ENCODE peak calls at places on chromosome 1, in six cellular contexts. A is breast epithelium; W is CD8-positive, alpha-beta memory T cell; Z is left lung; G is BJ; R is cardiac fibroblast. I is an unnamed sample.

GRCh38 chr1:50705041-50705440 is 255.0 kb downstream of the FAF1 start:
- DNase-seq in A (no peak), W (no peak), Z (no peak), G (no peak), R (no peak), I (peak; percentile 21)

GRCh38 chr1:10975567-10976326 is 36.7 kb upstream of the TARDBP start:
- DNase-seq in A (peak; percentile 74), W (no peak), Z (no peak), G (peak; percentile 95), R (peak; percentile 74), I (peak; percentile 59)

GRCh38 chr1:235835226-235835625 is 31.5 kb downstream of the LYST start:
- DNase-seq in A (no peak), W (no peak), Z (no peak), G (no peak), R (peak; percentile 76), I (peak; percentile 31)

GRCh38 chr1:8631163-8631562 is 186.3 kb downstream of the RERE start:
- DNase-seq in A (no peak), W (no peak), Z (no peak), G (no peak), R (no peak), I (peak; percentile 28)

GRCh38 chr1:116748272-116748671 is 6.0 kb upstream of the CD2 start:
- DNase-seq in A (no peak), W (no peak), Z (no peak), G (no peak), R (no peak), I (no peak)

GRCh38 chr1:60903591-60903990 is 178.8 kb upstream of the NFIA start:
- DNase-seq in A (no peak), W (no peak), Z (no peak), G (no peak), R (peak; percentile 57), I (no peak)

GRCh38 chr1:94013331-94013925 is 104.2 kb upstream of the GCLM start:
- DNase-seq in A (no peak), W (no peak), Z (no peak), G (no peak), R (no peak), I (no peak)

GRCh38 chr1:60132985-60133673 is 59.6 kb upstream of the C1orf87 start:
- DNase-seq in A (no peak), W (no peak), Z (no peak), G (peak; percentile 89), R (peak; percentile 59), I (peak; percentile 22)

GRCh38 chr1:212433577-212434462 is 1.1 kb downstream of the NENF start:
- DNase-seq in A (no peak), W (no peak), Z (no peak), G (no peak), R (no peak), I (no peak)

GRCh38 chr1:47732489-47732888 is 264.7 kb downstream of the TRABD2B start:
- DNase-seq in A (no peak), W (no peak), Z (no peak), G (no peak), R (no peak), I (no peak)

GRCh38 chr1:1206376-1207253 is at the start of gene TNFRSF18:
- DNase-seq in A (no peak), W (no peak), Z (peak; percentile 86), G (no peak), R (no peak), I (peak; percentile 11)

GRCh38 chr1:226604846-226605572 is 56.4 kb downstream of the STUM start:
- DNase-seq in A (no peak), W (no peak), Z (peak; percentile 23), G (no peak), R (no peak), I (no peak)

GRCh38 chr1:205226868-205227583 is 720 bp upstream of the TMCC2 start:
- DNase-seq in A (no peak), W (no peak), Z (no peak), G (no peak), R (peak; percentile 37), I (peak; percentile 61)

GRCh38 chr1:198254521-198254920 is 97.7 kb downstream of the NEK7 start:
- DNase-seq in A (no peak), W (no peak), Z (no peak), G (no peak), R (peak; percentile 58), I (peak; percentile 65)

GRCh38 chr1:172167801-172168596 is 252.5 kb upstream of the C1orf105 start:
- DNase-seq in A (no peak), W (no peak), Z (no peak), G (no peak), R (peak; percentile 94), I (peak; percentile 81)

GRCh38 chr1:86258106-86258505 is 101.5 kb upstream of the COL24A1 start:
- DNase-seq in A (no peak), W (no peak), Z (no peak), G (no peak), R (peak; percentile 28), I (peak; percentile 1)

GRCh38 chr1:203492486-203493130 is 1.3 kb upstream of the OPTC start:
- DNase-seq in A (no peak), W (no peak), Z (no peak), G (no peak), R (no peak), I (no peak)

GRCh38 chr1:15304708-15305326 is 57.8 kb downstream of the FHAD1 start:
- DNase-seq in A (no peak), W (peak; percentile 34), Z (peak; percentile 89), G (no peak), R (peak; percentile 42), I (peak; percentile 57)

GRCh38 chr1:93822710-93823425 is 56.1 kb downstream of the DNTTIP2 start:
- DNase-seq in A (no peak), W (no peak), Z (no peak), G (no peak), R (no peak), I (no peak)

GRCh38 chr1:39154553-39155361 is 49.7 kb upstream of the MACF1 start:
- DNase-seq in A (no peak), W (no peak), Z (no peak), G (peak; percentile 85), R (peak; percentile 90), I (peak; percentile 84)

GRCh38 chr1:17570228-17570627 is 30.7 kb downstream of the ARHGEF10L start:
- DNase-seq in A (no peak), W (no peak), Z (no peak), G (no peak), R (no peak), I (no peak)

GRCh38 chr1:205346956-205347574 is 9.7 kb downstream of the KLHDC8A start:
- DNase-seq in A (no peak), W (no peak), Z (no peak), G (no peak), R (no peak), I (no peak)

GRCh38 chr1:9145021-9145668 is 16.2 kb upstream of the GPR157 start:
- DNase-seq in A (no peak), W (no peak), Z (peak; percentile 66), G (no peak), R (peak; percentile 23), I (peak; percentile 85)

DNA sequence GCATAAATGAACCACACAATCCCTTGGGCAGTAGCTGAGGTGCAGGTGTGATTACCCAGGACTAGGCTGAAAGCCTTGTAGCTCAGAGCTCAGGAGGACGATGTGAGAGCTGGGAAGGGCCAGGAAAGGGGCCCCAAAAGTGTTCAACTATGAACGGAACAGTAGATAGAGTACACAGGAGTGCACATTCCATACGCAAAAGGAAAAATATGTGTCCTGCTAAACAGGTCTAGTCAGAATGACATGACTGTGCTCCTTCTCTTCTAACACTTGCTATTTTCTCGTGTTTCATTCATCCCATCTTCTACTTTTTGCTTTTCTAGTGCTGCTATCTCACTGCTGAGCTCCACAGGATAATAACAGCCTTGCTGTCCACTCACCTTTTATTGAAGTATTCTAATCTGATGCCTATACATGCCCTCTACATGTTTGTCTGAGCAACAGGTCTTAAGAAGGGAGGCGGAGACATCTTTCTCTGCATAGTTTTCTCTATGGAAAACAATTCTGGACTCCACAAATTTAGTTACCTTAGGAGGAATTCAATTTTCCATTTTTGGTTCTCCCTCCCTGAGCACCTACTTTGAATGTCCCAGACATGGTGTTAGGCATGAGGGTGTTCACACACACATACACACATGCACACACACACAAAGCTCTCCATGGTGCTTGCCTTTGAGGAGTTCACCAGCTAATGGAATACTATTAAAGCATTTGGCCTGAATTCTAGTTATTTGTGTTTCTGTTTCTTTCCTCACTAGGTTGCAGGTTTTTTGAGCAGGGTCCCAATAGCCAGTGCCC is 3.4 kb downstream of the S100A10 start:
- DNase-seq in A (no peak), W (no peak), Z (no peak), G (no peak), R (no peak), I (no peak)
- H3K4me3 ChIP-seq in A (no peak overlapping the region), W (no peak overlapping the region), Z (peak overlapping the region; percentile 84), G (no peak overlapping the region), R (no peak overlapping the region), I (no peak overlapping the region)

DNA sequence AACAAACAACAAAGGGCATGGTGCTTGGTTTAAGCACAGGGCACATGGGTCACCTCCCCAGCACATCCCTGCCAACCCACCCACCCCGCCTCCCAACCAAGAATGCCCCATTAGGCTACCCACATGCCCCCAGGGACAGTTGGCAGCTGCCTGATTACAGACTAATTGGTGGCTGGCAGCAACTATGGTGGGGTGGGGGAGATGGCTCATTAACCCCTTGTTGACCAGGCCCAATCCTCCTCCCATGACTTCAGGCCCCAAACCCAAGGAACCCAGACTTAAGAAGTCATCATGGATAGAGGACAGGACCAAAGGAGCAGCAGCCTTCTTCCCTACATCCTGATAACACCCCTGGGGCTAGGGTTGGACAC is 1.3 kb downstream of the RIMS3 start:
- DNase-seq in A (no peak), W (no peak), Z (no peak), G (no peak), R (no peak), I (no peak)
- H3K4me3 ChIP-seq in A (no peak overlapping the region), W (no peak overlapping the region), Z (no peak overlapping the region), G (no peak overlapping the region), R (no peak overlapping the region), I (no peak overlapping the region)

DNA sequence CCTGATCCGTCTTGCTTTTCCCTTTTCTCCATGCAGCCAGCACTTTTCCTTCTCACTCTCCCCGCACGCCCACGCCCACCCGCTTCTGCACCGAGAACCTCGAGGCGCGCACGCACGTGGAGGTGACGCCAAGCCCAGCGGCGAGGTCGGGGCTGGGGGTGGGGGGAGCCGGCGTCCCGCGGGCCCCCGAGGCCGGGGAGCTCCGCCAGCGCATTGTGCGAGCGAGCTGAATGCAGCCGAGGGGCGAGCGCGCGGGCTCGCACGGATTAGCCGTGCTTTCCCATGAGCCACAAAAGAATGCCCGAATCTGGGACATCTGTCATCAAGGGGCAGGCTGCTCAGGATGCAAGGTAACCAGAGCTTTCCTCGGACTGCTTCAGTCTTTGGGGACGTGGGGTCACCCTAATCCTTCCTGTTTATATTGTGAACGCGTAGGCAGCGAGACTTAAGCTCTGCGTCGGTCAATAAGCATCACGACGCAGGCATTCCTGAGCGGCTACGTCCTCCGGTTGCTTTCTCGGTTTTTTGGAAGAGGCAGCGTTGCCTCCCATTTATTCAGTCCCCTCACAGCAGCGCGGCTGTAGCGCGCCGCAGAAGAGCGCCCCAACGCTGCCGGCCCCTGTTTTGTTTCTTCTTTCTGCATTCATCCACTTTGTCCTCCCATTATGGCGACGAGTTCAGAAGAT is 67.3 kb upstream of the AKT3 start:
- DNase-seq in A (no peak), W (peak; percentile 2), Z (peak; percentile 78), G (peak; percentile 50), R (peak; percentile 83), I (peak; percentile 82)
- H3K4me3 ChIP-seq in A (peak overlapping the region; percentile 52), W (peak overlapping the region; percentile 45), Z (peak overlapping the region; percentile 27), G (peak overlapping the region; percentile 54), R (peak overlapping the region; percentile 58), I (peak overlapping the region; percentile 50)

DNA sequence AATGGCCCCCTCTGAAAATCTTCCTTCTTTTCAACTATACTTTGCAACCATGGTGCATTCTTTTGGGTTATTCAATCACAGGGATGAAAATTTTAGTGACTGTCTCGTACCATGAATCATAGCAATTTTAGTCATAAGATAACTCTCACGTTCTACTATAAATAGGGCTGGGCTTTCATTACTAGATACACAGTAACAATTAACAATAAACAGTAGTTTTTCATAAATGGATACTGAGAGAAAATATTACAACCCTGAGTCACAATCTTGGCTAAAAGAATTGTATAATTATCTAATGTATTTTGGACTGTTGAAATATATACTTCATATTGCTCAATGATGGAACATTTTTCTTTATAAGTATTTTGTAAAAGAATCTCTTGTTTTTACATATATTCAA is 96.1 kb downstream of the TEX35 start:
- DNase-seq in A (no peak), W (no peak), Z (no peak), G (peak; percentile 85), R (peak; percentile 83), I (peak; percentile 70)
- H3K4me3 ChIP-seq in A (no peak overlapping the region), W (no peak overlapping the region), Z (no peak overlapping the region), G (no peak overlapping the region), R (no peak overlapping the region), I (no peak overlapping the region)

I was measured in choroid plexus epithelial cell.